ENCODE peak calls at places on chromosomes 13 and 19, in ten cellular contexts. One of them, this sample, is unnamed.

GRCh38 chr13:41456768-41457588 is at the start of gene RGCC:
- DNase-seq in BE2C: peak
- DNase-seq in astrocyte of the spinal cord: peak
- DNase-seq in K562: peak
- DNase-seq in A549: peak
- DNase-seq in prostate gland: peak
- DNase-seq in tibial nerve: peak
- DNase-seq in H1: peak
- DNase-seq in fibroblast of lung: peak
- DNase-seq in brain microvascular endothelial cell: peak
- DNase-seq in this sample: no peak

GRCh38 chr13:43044720-43045301 is 21.4 kb downstream of the DNAJC15 start:
- DNase-seq in prostate gland: no peak
- DNase-seq in H1: no peak
- DNase-seq in astrocyte of the spinal cord: no peak
- DNase-seq in BE2C: no peak
- DNase-seq in fibroblast of lung: no peak
- DNase-seq in A549: no peak
- DNase-seq in tibial nerve: no peak
- DNase-seq in brain microvascular endothelial cell: no peak
- DNase-seq in K562: no peak
- DNase-seq in this sample: no peak

GRCh38 chr19:47531640-47532387 is 17.0 kb upstream of the NAPA start:
- DNase-seq in H1: no peak
- DNase-seq in tibial nerve: no peak
- DNase-seq in fibroblast of lung: no peak
- DNase-seq in K562: peak
- DNase-seq in astrocyte of the spinal cord: no peak
- DNase-seq in A549: no peak
- DNase-seq in BE2C: no peak
- DNase-seq in prostate gland: no peak
- DNase-seq in brain microvascular endothelial cell: no peak
- DNase-seq in this sample: no peak

GRCh38 chr13:26987614-26988013 is 184.0 kb downstream of the USP12 start:
- DNase-seq in fibroblast of lung: no peak
- DNase-seq in astrocyte of the spinal cord: no peak
- DNase-seq in tibial nerve: no peak
- DNase-seq in brain microvascular endothelial cell: no peak
- DNase-seq in prostate gland: no peak
- DNase-seq in A549: no peak
- DNase-seq in H1: no peak
- DNase-seq in BE2C: no peak
- DNase-seq in K562: no peak
- DNase-seq in this sample: no peak

GRCh38 chr13:62747629-62748028 is 1332.0 kb upstream of the PCDH20 start:
- DNase-seq in prostate gland: no peak
- DNase-seq in fibroblast of lung: no peak
- DNase-seq in tibial nerve: no peak
- DNase-seq in astrocyte of the spinal cord: no peak
- DNase-seq in A549: peak
- DNase-seq in brain microvascular endothelial cell: no peak
- DNase-seq in BE2C: peak
- DNase-seq in H1: no peak
- DNase-seq in K562: no peak
- DNase-seq in this sample: no peak

GRCh38 chr13:100208596-100208995 is 119.7 kb downstream of the PCCA start:
- DNase-seq in fibroblast of lung: no peak
- DNase-seq in K562: no peak
- DNase-seq in BE2C: no peak
- DNase-seq in prostate gland: no peak
- DNase-seq in astrocyte of the spinal cord: no peak
- DNase-seq in brain microvascular endothelial cell: no peak
- DNase-seq in A549: no peak
- DNase-seq in H1: no peak
- DNase-seq in tibial nerve: no peak
- DNase-seq in this sample: no peak

GRCh38 chr19:13902993-13903555 is 2.8 kb downstream of the BRME1 start:
- DNase-seq in fibroblast of lung: no peak
- DNase-seq in BE2C: peak
- DNase-seq in K562: no peak
- DNase-seq in brain microvascular endothelial cell: no peak
- DNase-seq in H1: peak
- DNase-seq in tibial nerve: no peak
- DNase-seq in prostate gland: no peak
- DNase-seq in A549: peak
- DNase-seq in astrocyte of the spinal cord: no peak
- DNase-seq in this sample: no peak

GRCh38 chr19:48443262-48443661 is 2.5 kb upstream of the GRWD1 start:
- DNase-seq in fibroblast of lung: no peak
- DNase-seq in astrocyte of the spinal cord: no peak
- DNase-seq in H1: no peak
- DNase-seq in K562: no peak
- DNase-seq in prostate gland: no peak
- DNase-seq in BE2C: no peak
- DNase-seq in brain microvascular endothelial cell: no peak
- DNase-seq in A549: no peak
- DNase-seq in tibial nerve: no peak
- DNase-seq in this sample: no peak

GRCh38 chr19:52585101-52585500 is 15.0 kb downstream of the ZNF701 start:
- DNase-seq in K562: no peak
- DNase-seq in astrocyte of the spinal cord: no peak
- DNase-seq in prostate gland: no peak
- DNase-seq in brain microvascular endothelial cell: no peak
- DNase-seq in H1: no peak
- DNase-seq in BE2C: no peak
- DNase-seq in A549: no peak
- DNase-seq in fibroblast of lung: peak
- DNase-seq in tibial nerve: no peak
- DNase-seq in this sample: no peak

GRCh38 chr19:3366761-3367571 is 583 bp downstream of the NFIC start:
- DNase-seq in tibial nerve: no peak
- DNase-seq in BE2C: peak
- DNase-seq in fibroblast of lung: peak
- DNase-seq in prostate gland: peak
- DNase-seq in H1: peak
- DNase-seq in astrocyte of the spinal cord: peak
- DNase-seq in A549: no peak
- DNase-seq in K562: peak
- DNase-seq in brain microvascular endothelial cell: no peak
- DNase-seq in this sample: no peak

GRCh38 chr13:98858206-98858605 is 105.7 kb upstream of the SLC15A1 start:
- DNase-seq in astrocyte of the spinal cord: no peak
- DNase-seq in brain microvascular endothelial cell: no peak
- DNase-seq in K562: no peak
- DNase-seq in tibial nerve: no peak
- DNase-seq in BE2C: no peak
- DNase-seq in fibroblast of lung: no peak
- DNase-seq in H1: no peak
- DNase-seq in A549: no peak
- DNase-seq in prostate gland: no peak
- DNase-seq in this sample: no peak

GRCh38 chr13:26685606-26686005 is 75.0 kb downstream of the GPR12 start:
- DNase-seq in astrocyte of the spinal cord: no peak
- DNase-seq in A549: no peak
- DNase-seq in brain microvascular endothelial cell: no peak
- DNase-seq in H1: no peak
- DNase-seq in K562: no peak
- DNase-seq in tibial nerve: no peak
- DNase-seq in fibroblast of lung: no peak
- DNase-seq in prostate gland: no peak
- DNase-seq in BE2C: no peak
- DNase-seq in this sample: no peak

GRCh38 chr13:98672947-98673545 is 79.4 kb downstream of the SLC15A1 start:
- DNase-seq in A549: peak
- DNase-seq in astrocyte of the spinal cord: peak
- DNase-seq in tibial nerve: peak
- DNase-seq in brain microvascular endothelial cell: peak
- DNase-seq in fibroblast of lung: peak
- DNase-seq in H1: peak
- DNase-seq in K562: peak
- DNase-seq in prostate gland: peak
- DNase-seq in BE2C: peak
- DNase-seq in this sample: peak

GRCh38 chr13:54034047-54034446 is 1005.4 kb downstream of the OLFM4 start:
- DNase-seq in astrocyte of the spinal cord: no peak
- DNase-seq in fibroblast of lung: no peak
- DNase-seq in brain microvascular endothelial cell: no peak
- DNase-seq in K562: no peak
- DNase-seq in prostate gland: no peak
- DNase-seq in A549: no peak
- DNase-seq in BE2C: no peak
- DNase-seq in tibial nerve: no peak
- DNase-seq in H1: no peak
- DNase-seq in this sample: no peak

GRCh38 chr13:54033323-54033861 is 1004.8 kb downstream of the OLFM4 start:
- DNase-seq in BE2C: no peak
- DNase-seq in fibroblast of lung: no peak
- DNase-seq in brain microvascular endothelial cell: no peak
- DNase-seq in K562: no peak
- DNase-seq in prostate gland: no peak
- DNase-seq in astrocyte of the spinal cord: no peak
- DNase-seq in H1: no peak
- DNase-seq in tibial nerve: no peak
- DNase-seq in A549: no peak
- DNase-seq in this sample: no peak

GRCh38 chr13:54029720-54030119 is 1001.1 kb downstream of the OLFM4 start:
- DNase-seq in H1: no peak
- DNase-seq in tibial nerve: no peak
- DNase-seq in prostate gland: no peak
- DNase-seq in A549: no peak
- DNase-seq in fibroblast of lung: no peak
- DNase-seq in brain microvascular endothelial cell: no peak
- DNase-seq in astrocyte of the spinal cord: no peak
- DNase-seq in K562: no peak
- DNase-seq in BE2C: no peak
- DNase-seq in this sample: peak

GRCh38 chr13:54029226-54029625 is 1000.6 kb downstream of the OLFM4 start:
- DNase-seq in prostate gland: no peak
- DNase-seq in H1: no peak
- DNase-seq in tibial nerve: no peak
- DNase-seq in BE2C: no peak
- DNase-seq in brain microvascular endothelial cell: no peak
- DNase-seq in fibroblast of lung: no peak
- DNase-seq in A549: peak
- DNase-seq in K562: no peak
- DNase-seq in astrocyte of the spinal cord: peak
- DNase-seq in this sample: no peak
- H3K4me3 ChIP-seq in prostate gland: no peak
- H3K4me3 ChIP-seq in H1: no peak
- H3K4me3 ChIP-seq in tibial nerve: no peak
- H3K4me3 ChIP-seq in BE2C: no peak
- H3K4me3 ChIP-seq in brain microvascular endothelial cell: no peak
- H3K4me3 ChIP-seq in fibroblast of lung: no peak
- H3K4me3 ChIP-seq in A549: no peak
- H3K4me3 ChIP-seq in K562: no peak
- H3K4me3 ChIP-seq in astrocyte of the spinal cord: no peak
- H3K4me3 ChIP-seq in this sample: no peak

DNA sequence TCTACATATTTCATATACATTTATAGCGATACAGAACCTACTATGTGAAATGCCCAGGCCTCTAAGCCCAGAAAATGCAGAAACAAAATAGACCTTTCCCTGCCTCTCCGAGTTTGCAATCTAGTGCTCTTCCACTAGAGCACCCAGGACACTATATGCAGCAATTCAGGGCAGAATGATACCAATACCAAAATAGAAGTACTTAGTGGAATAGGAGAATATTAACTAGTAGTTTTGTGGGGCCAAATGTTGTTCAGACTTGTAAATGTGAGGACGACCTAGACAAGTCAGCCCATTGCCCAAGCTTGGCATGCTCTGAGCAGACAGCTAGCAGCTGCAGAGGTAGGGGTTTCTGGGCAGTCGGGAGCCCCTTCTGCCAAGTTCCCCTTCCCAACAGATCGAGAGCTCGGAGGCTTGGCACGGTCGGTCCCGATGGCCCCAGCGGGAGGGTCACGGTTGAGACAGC is 35.8 kb upstream of the FLT1 start:
- DNase-seq in K562: no peak
- DNase-seq in A549: no peak
- DNase-seq in astrocyte of the spinal cord: peak
- DNase-seq in fibroblast of lung: peak
- DNase-seq in brain microvascular endothelial cell: no peak
- DNase-seq in H1: no peak
- DNase-seq in tibial nerve: no peak
- DNase-seq in prostate gland: no peak
- DNase-seq in BE2C: no peak
- DNase-seq in this sample: no peak
- TF ChIP-seq CTCF in K562: no peak
- TF ChIP-seq CTCF in A549: no peak
- TF ChIP-seq CTCF in astrocyte of the spinal cord: peak
- TF ChIP-seq CTCF in fibroblast of lung: peak
- TF ChIP-seq CTCF in brain microvascular endothelial cell: peak
- TF ChIP-seq CTCF in H1: no peak
- TF ChIP-seq CTCF in tibial nerve: no peak
- TF ChIP-seq CTCF in prostate gland: no peak
- TF ChIP-seq CTCF in BE2C: no peak
- TF ChIP-seq CTCF in this sample: no peak

GRCh38 chr13:109783447-109783814 is 3.0 kb downstream of the IRS2 start:
- DNase-seq in brain microvascular endothelial cell: no peak
- DNase-seq in A549: no peak
- DNase-seq in K562: no peak
- DNase-seq in prostate gland: no peak
- DNase-seq in BE2C: peak
- DNase-seq in tibial nerve: no peak
- DNase-seq in fibroblast of lung: no peak
- DNase-seq in H1: peak
- DNase-seq in astrocyte of the spinal cord: no peak
- DNase-seq in this sample: no peak
- H3K4me3 ChIP-seq in brain microvascular endothelial cell: peak
- H3K4me3 ChIP-seq in A549: peak
- H3K4me3 ChIP-seq in K562: no peak
- H3K4me3 ChIP-seq in prostate gland: peak
- H3K4me3 ChIP-seq in BE2C: peak
- H3K4me3 ChIP-seq in tibial nerve: no peak
- H3K4me3 ChIP-seq in fibroblast of lung: no peak
- H3K4me3 ChIP-seq in H1: peak
- H3K4me3 ChIP-seq in astrocyte of the spinal cord: no peak
- H3K4me3 ChIP-seq in this sample: no peak

DNA sequence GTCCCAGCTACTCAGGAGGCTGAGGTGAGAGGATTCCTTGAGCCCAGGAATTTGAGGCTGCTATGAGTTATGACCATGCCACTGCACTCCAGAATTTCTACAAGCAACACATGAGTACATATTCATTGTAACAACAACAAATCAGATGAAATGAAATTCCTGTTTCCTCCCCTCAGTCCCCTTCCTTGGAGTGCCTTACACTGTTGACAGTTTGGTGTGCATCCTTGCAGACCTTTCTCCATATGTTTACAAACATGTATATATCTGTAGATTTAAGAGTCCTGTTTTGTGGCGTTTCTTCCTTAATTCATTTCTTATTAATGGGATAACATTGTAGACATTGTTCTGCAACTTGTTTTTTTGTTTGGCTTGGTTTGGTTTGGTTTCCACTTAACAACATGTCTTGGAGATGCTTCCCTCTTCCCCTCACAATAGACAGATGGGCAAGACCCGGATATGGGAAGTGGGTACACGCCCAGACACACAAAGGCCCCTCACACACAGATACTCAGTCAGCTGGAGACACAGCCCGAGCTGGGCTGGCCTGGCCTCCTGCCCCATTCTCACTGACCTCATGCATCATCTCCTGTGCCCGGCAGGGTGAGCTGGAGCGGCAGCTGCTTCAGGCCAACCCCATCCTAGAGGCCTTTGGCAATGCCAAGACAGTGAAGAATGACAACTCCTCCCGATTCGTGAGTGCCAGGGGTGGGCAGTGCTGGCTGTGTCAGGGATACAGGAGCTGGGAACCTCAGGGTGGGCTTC is 21.7 kb downstream of the MYH14 start:
- DNase-seq in brain microvascular endothelial cell: no peak
- DNase-seq in tibial nerve: no peak
- DNase-seq in prostate gland: no peak
- DNase-seq in fibroblast of lung: no peak
- DNase-seq in K562: no peak
- DNase-seq in H1: no peak
- DNase-seq in astrocyte of the spinal cord: no peak
- DNase-seq in A549: no peak
- DNase-seq in BE2C: no peak
- DNase-seq in this sample: no peak
- TF ChIP-seq CTCF in brain microvascular endothelial cell: no peak
- TF ChIP-seq CTCF in tibial nerve: no peak
- TF ChIP-seq CTCF in prostate gland: no peak
- TF ChIP-seq CTCF in fibroblast of lung: no peak
- TF ChIP-seq CTCF in K562: no peak
- TF ChIP-seq CTCF in H1: no peak
- TF ChIP-seq CTCF in astrocyte of the spinal cord: no peak
- TF ChIP-seq CTCF in A549: no peak
- TF ChIP-seq CTCF in BE2C: no peak
- TF ChIP-seq CTCF in this sample: no peak

This sample was measured in LNCaP clone FGC.